ENCODE peak calls at places on chromosome 4, in six cellular contexts. One of them, this sample, is unnamed.

GRCh38 chr4:182212211-182212761 is 30.9 kb upstream of the TENM3 start:
- DNase-seq in fibroblast of lung: peak
- DNase-seq in nephron progenitor cell: peak
- DNase-seq in body of pancreas: no peak
- DNase-seq in endodermal cell: no peak
- DNase-seq in upper lobe of right lung: peak
- DNase-seq in this sample: no peak

GRCh38 chr4:15197005-15197404 is 194.7 kb downstream of the CPEB2 start:
- DNase-seq in fibroblast of lung: peak
- DNase-seq in nephron progenitor cell: peak
- DNase-seq in body of pancreas: no peak
- DNase-seq in endodermal cell: peak
- DNase-seq in upper lobe of right lung: no peak
- DNase-seq in this sample: no peak

GRCh38 chr4:133149932-133150642 is 993 bp downstream of the PCDH10 start:
- DNase-seq in fibroblast of lung: peak
- DNase-seq in nephron progenitor cell: no peak
- DNase-seq in body of pancreas: no peak
- DNase-seq in endodermal cell: no peak
- DNase-seq in upper lobe of right lung: no peak
- DNase-seq in this sample: no peak

GRCh38 chr4:181582595-181582994 is 660.6 kb upstream of the TENM3 start:
- DNase-seq in fibroblast of lung: no peak
- DNase-seq in nephron progenitor cell: no peak
- DNase-seq in body of pancreas: no peak
- DNase-seq in endodermal cell: no peak
- DNase-seq in upper lobe of right lung: no peak
- DNase-seq in this sample: no peak

GRCh38 chr4:41212221-41213203 is 1.8 kb downstream of the APBB2 start:
- DNase-seq in fibroblast of lung: peak
- DNase-seq in nephron progenitor cell: no peak
- DNase-seq in body of pancreas: peak
- DNase-seq in endodermal cell: peak
- DNase-seq in upper lobe of right lung: no peak
- DNase-seq in this sample: peak

GRCh38 chr4:186946682-186947294 is 223.1 kb upstream of the FAT1 start:
- DNase-seq in fibroblast of lung: peak
- DNase-seq in nephron progenitor cell: peak
- DNase-seq in body of pancreas: peak
- DNase-seq in endodermal cell: peak
- DNase-seq in upper lobe of right lung: no peak
- DNase-seq in this sample: no peak

GRCh38 chr4:37977471-37978452 is 17.6 kb downstream of the PTTG2 start:
- DNase-seq in fibroblast of lung: peak
- DNase-seq in nephron progenitor cell: peak
- DNase-seq in body of pancreas: peak
- DNase-seq in endodermal cell: peak
- DNase-seq in upper lobe of right lung: peak
- DNase-seq in this sample: peak

GRCh38 chr4:140238353-140239041 is 84.5 kb upstream of the MAML3 start:
- DNase-seq in fibroblast of lung: peak
- DNase-seq in nephron progenitor cell: peak
- DNase-seq in body of pancreas: peak
- DNase-seq in endodermal cell: peak
- DNase-seq in upper lobe of right lung: peak
- DNase-seq in this sample: peak

GRCh38 chr4:16516796-16517413 is 290.6 kb upstream of the TAPT1 start:
- DNase-seq in fibroblast of lung: peak
- DNase-seq in nephron progenitor cell: no peak
- DNase-seq in body of pancreas: peak
- DNase-seq in endodermal cell: peak
- DNase-seq in upper lobe of right lung: no peak
- DNase-seq in this sample: peak

GRCh38 chr4:107619065-107619464 is 101.0 kb downstream of the PAPSS1 start:
- DNase-seq in fibroblast of lung: peak
- DNase-seq in nephron progenitor cell: no peak
- DNase-seq in body of pancreas: no peak
- DNase-seq in endodermal cell: no peak
- DNase-seq in upper lobe of right lung: no peak
- DNase-seq in this sample: peak

GRCh38 chr4:138573246-138573645 is 331.1 kb upstream of the SLC7A11 start:
- DNase-seq in fibroblast of lung: peak
- DNase-seq in nephron progenitor cell: no peak
- DNase-seq in body of pancreas: no peak
- DNase-seq in endodermal cell: no peak
- DNase-seq in upper lobe of right lung: no peak
- DNase-seq in this sample: no peak

GRCh38 chr4:90536408-90536807 is 409.2 kb downstream of the CCSER1 start:
- DNase-seq in fibroblast of lung: no peak
- DNase-seq in nephron progenitor cell: no peak
- DNase-seq in body of pancreas: no peak
- DNase-seq in endodermal cell: no peak
- DNase-seq in upper lobe of right lung: no peak
- DNase-seq in this sample: no peak

GRCh38 chr4:96301727-96302126 is 461.8 kb downstream of the PDHA2 start:
- DNase-seq in fibroblast of lung: no peak
- DNase-seq in nephron progenitor cell: no peak
- DNase-seq in body of pancreas: no peak
- DNase-seq in endodermal cell: no peak
- DNase-seq in upper lobe of right lung: no peak
- DNase-seq in this sample: no peak

GRCh38 chr4:16844796-16845586 is 53.5 kb downstream of the LDB2 start:
- DNase-seq in fibroblast of lung: peak
- DNase-seq in nephron progenitor cell: no peak
- DNase-seq in body of pancreas: no peak
- DNase-seq in endodermal cell: peak
- DNase-seq in upper lobe of right lung: no peak
- DNase-seq in this sample: no peak

GRCh38 chr4:40316782-40317635 is 18.1 kb upstream of the CHRNA9 start:
- DNase-seq in fibroblast of lung: peak
- DNase-seq in nephron progenitor cell: peak
- DNase-seq in body of pancreas: peak
- DNase-seq in endodermal cell: peak
- DNase-seq in upper lobe of right lung: no peak
- DNase-seq in this sample: peak

GRCh38 chr4:142516686-142517145 is 329.4 kb downstream of the INPP4B start:
- DNase-seq in fibroblast of lung: peak
- DNase-seq in nephron progenitor cell: no peak
- DNase-seq in body of pancreas: no peak
- DNase-seq in endodermal cell: no peak
- DNase-seq in upper lobe of right lung: no peak
- DNase-seq in this sample: no peak

GRCh38 chr4:14985161-14985560 is 17.1 kb upstream of the CPEB2 start:
- DNase-seq in fibroblast of lung: no peak
- DNase-seq in nephron progenitor cell: no peak
- DNase-seq in body of pancreas: no peak
- DNase-seq in endodermal cell: no peak
- DNase-seq in upper lobe of right lung: no peak
- DNase-seq in this sample: no peak

GRCh38 chr4:104531390-104531789 is 36.7 kb upstream of the CXXC4 start:
- DNase-seq in fibroblast of lung: no peak
- DNase-seq in nephron progenitor cell: no peak
- DNase-seq in body of pancreas: no peak
- DNase-seq in endodermal cell: no peak
- DNase-seq in upper lobe of right lung: no peak
- DNase-seq in this sample: no peak

GRCh38 chr4:99755223-99755944 is 61.2 kb upstream of the DAPP1 start:
- DNase-seq in fibroblast of lung: peak
- DNase-seq in nephron progenitor cell: no peak
- DNase-seq in body of pancreas: no peak
- DNase-seq in endodermal cell: no peak
- DNase-seq in upper lobe of right lung: no peak
- DNase-seq in this sample: no peak

GRCh38 chr4:2482693-2483092 is 13.8 kb downstream of the RNF4 start:
- DNase-seq in fibroblast of lung: peak
- DNase-seq in nephron progenitor cell: no peak
- DNase-seq in body of pancreas: peak
- DNase-seq in endodermal cell: no peak
- DNase-seq in upper lobe of right lung: no peak
- DNase-seq in this sample: no peak

GRCh38 chr4:48116582-48116981 is 17.5 kb downstream of the TXK start:
- DNase-seq in fibroblast of lung: no peak
- DNase-seq in nephron progenitor cell: no peak
- DNase-seq in body of pancreas: no peak
- DNase-seq in endodermal cell: peak
- DNase-seq in upper lobe of right lung: no peak
- DNase-seq in this sample: no peak

GRCh38 chr4:3786196-3786869 is 20.1 kb downstream of the ADRA2C start:
- DNase-seq in fibroblast of lung: no peak
- DNase-seq in nephron progenitor cell: no peak
- DNase-seq in body of pancreas: peak
- DNase-seq in endodermal cell: no peak
- DNase-seq in upper lobe of right lung: no peak
- DNase-seq in this sample: no peak
- TF ChIP-seq CTCF in fibroblast of lung: no peak
- TF ChIP-seq CTCF in nephron progenitor cell: no peak
- TF ChIP-seq CTCF in body of pancreas: peak
- TF ChIP-seq CTCF in endodermal cell: peak
- TF ChIP-seq CTCF in upper lobe of right lung: no peak
- TF ChIP-seq CTCF in this sample: peak

GRCh38 chr4:75889537-75890199 is 12.6 kb downstream of the PPEF2 start:
- DNase-seq in fibroblast of lung: no peak
- DNase-seq in nephron progenitor cell: no peak
- DNase-seq in body of pancreas: no peak
- DNase-seq in endodermal cell: no peak
- DNase-seq in upper lobe of right lung: no peak
- DNase-seq in this sample: no peak

GRCh38 chr4:75891611-75892010 is 10.6 kb downstream of the PPEF2 start:
- DNase-seq in fibroblast of lung: no peak
- DNase-seq in nephron progenitor cell: no peak
- DNase-seq in body of pancreas: no peak
- DNase-seq in endodermal cell: no peak
- DNase-seq in upper lobe of right lung: no peak
- DNase-seq in this sample: no peak

GRCh38 chr4:75895744-75896314 is 6.4 kb downstream of the PPEF2 start:
- DNase-seq in fibroblast of lung: no peak
- DNase-seq in nephron progenitor cell: no peak
- DNase-seq in body of pancreas: peak
- DNase-seq in endodermal cell: peak
- DNase-seq in upper lobe of right lung: no peak
- DNase-seq in this sample: no peak

DNA sequence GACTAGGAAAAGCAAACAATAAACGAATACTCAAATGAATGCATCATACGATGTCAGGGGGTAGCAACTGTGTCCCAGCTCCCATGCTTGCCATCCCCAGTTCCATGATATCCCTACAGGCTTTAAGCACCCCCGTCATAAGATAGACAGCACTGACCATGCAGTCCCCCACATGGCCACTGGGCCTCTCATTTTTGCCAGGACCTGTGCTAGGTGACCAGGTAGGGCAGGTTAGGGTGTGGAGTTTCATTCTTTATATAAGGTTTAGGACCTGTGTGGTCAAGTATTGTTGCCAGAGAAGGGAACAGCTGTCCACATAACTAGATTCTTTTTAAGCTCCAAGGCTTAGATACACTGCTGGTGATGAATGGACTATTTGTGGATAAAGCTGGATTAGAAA is 9.7 kb downstream of the PPEF2 start:
- DNase-seq in fibroblast of lung: no peak
- DNase-seq in nephron progenitor cell: no peak
- DNase-seq in body of pancreas: no peak
- DNase-seq in endodermal cell: peak
- DNase-seq in upper lobe of right lung: no peak
- DNase-seq in this sample: no peak
- TF ChIP-seq CTCF in fibroblast of lung: no peak
- TF ChIP-seq CTCF in nephron progenitor cell: no peak
- TF ChIP-seq CTCF in body of pancreas: no peak
- TF ChIP-seq CTCF in endodermal cell: peak
- TF ChIP-seq CTCF in upper lobe of right lung: peak
- TF ChIP-seq CTCF in this sample: no peak

GRCh38 chr4:68176500-68176899 is 46.8 kb upstream of the TMPRSS11F start:
- DNase-seq in fibroblast of lung: no peak
- DNase-seq in nephron progenitor cell: no peak
- DNase-seq in body of pancreas: no peak
- DNase-seq in endodermal cell: no peak
- DNase-seq in upper lobe of right lung: no peak
- DNase-seq in this sample: no peak
- TF ChIP-seq CTCF in fibroblast of lung: no peak
- TF ChIP-seq CTCF in nephron progenitor cell: no peak
- TF ChIP-seq CTCF in body of pancreas: no peak
- TF ChIP-seq CTCF in endodermal cell: no peak
- TF ChIP-seq CTCF in upper lobe of right lung: no peak
- TF ChIP-seq CTCF in this sample: no peak

DNA sequence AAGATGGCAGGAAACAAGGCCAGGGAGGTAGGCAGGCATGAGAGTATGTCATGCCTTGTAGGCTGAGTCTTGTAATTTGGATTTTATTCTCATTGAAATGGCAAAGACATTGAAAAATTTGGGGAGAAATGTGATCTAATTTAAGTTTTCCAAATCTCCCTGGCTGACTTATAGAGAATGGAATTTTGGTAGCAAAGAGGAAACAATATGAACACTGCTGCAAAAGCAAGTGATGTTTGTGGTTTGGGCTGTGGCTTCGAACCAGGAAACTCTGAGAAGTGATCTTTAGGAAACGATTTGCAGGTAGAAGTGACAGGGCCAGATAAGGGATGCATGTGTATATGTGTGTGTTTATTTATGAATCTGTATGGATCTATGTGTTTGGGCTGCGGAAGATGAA is 35.6 kb downstream of the ARSJ start:
- DNase-seq in fibroblast of lung: peak
- DNase-seq in nephron progenitor cell: no peak
- DNase-seq in body of pancreas: no peak
- DNase-seq in endodermal cell: no peak
- DNase-seq in upper lobe of right lung: no peak
- DNase-seq in this sample: no peak
- TF ChIP-seq CTCF in fibroblast of lung: no peak
- TF ChIP-seq CTCF in nephron progenitor cell: no peak
- TF ChIP-seq CTCF in body of pancreas: no peak
- TF ChIP-seq CTCF in endodermal cell: no peak
- TF ChIP-seq CTCF in upper lobe of right lung: no peak
- TF ChIP-seq CTCF in this sample: no peak

GRCh38 chr4:119032921-119033685 is 102.5 kb upstream of the MYOZ2 start:
- DNase-seq in fibroblast of lung: peak
- DNase-seq in nephron progenitor cell: no peak
- DNase-seq in body of pancreas: no peak
- DNase-seq in endodermal cell: no peak
- DNase-seq in upper lobe of right lung: no peak
- DNase-seq in this sample: no peak

GRCh38 chr4:119031218-119031617 is 104.4 kb upstream of the MYOZ2 start:
- DNase-seq in fibroblast of lung: no peak
- DNase-seq in nephron progenitor cell: no peak
- DNase-seq in body of pancreas: no peak
- DNase-seq in endodermal cell: no peak
- DNase-seq in upper lobe of right lung: peak
- DNase-seq in this sample: no peak

GRCh38 chr4:119037709-119038463 is 97.7 kb upstream of the MYOZ2 start:
- DNase-seq in fibroblast of lung: no peak
- DNase-seq in nephron progenitor cell: no peak
- DNase-seq in body of pancreas: no peak
- DNase-seq in endodermal cell: no peak
- DNase-seq in upper lobe of right lung: no peak
- DNase-seq in this sample: no peak

GRCh38 chr4:119035941-119036737 is 99.5 kb upstream of the MYOZ2 start:
- DNase-seq in fibroblast of lung: peak
- DNase-seq in nephron progenitor cell: no peak
- DNase-seq in body of pancreas: no peak
- DNase-seq in endodermal cell: no peak
- DNase-seq in upper lobe of right lung: no peak
- DNase-seq in this sample: no peak

GRCh38 chr4:119034276-119035008 is 101.2 kb upstream of the MYOZ2 start:
- DNase-seq in fibroblast of lung: peak
- DNase-seq in nephron progenitor cell: no peak
- DNase-seq in body of pancreas: no peak
- DNase-seq in endodermal cell: peak
- DNase-seq in upper lobe of right lung: no peak
- DNase-seq in this sample: no peak
- TF ChIP-seq CTCF in fibroblast of lung: no peak
- TF ChIP-seq CTCF in nephron progenitor cell: no peak
- TF ChIP-seq CTCF in body of pancreas: no peak
- TF ChIP-seq CTCF in endodermal cell: peak
- TF ChIP-seq CTCF in upper lobe of right lung: no peak
- TF ChIP-seq CTCF in this sample: no peak

GRCh38 chr4:128840711-128841318 is 31.3 kb downstream of the JADE1 start:
- DNase-seq in fibroblast of lung: no peak
- DNase-seq in nephron progenitor cell: no peak
- DNase-seq in body of pancreas: no peak
- DNase-seq in endodermal cell: peak
- DNase-seq in upper lobe of right lung: no peak
- DNase-seq in this sample: no peak
- TF ChIP-seq CTCF in fibroblast of lung: no peak
- TF ChIP-seq CTCF in nephron progenitor cell: no peak
- TF ChIP-seq CTCF in body of pancreas: no peak
- TF ChIP-seq CTCF in endodermal cell: peak
- TF ChIP-seq CTCF in upper lobe of right lung: no peak
- TF ChIP-seq CTCF in this sample: no peak

This sample was measured in tibial artery.